ENCODE peak calls at places on chromosomes 13 and 19, in seven cellular contexts. P, B, U, F, W, T and N are unnamed samples.
A peak's percentile ranks its signal among the peaks of the same experiment; 100 is the strongest.

GRCh38 chr13:37652596-37652995 is 54.0 kb upstream of the POSTN start:
- DNase-seq in P (no peak), T (no peak), B (no peak), W (no peak), F (no peak), U (no peak), N (no peak)

GRCh38 chr19:55386515-55386947 is 799 bp downstream of the RPL28 start:
- DNase-seq in T (peak; percentile 38), U (no peak), F (no peak), W (no peak), P (no peak), B (peak; percentile 8), N (no peak)

GRCh38 chr19:1757468-1758230 is 4.3 kb downstream of the ONECUT3 start:
- DNase-seq in U (no peak), F (no peak), B (no peak), P (no peak), W (no peak), T (no peak), N (no peak)

GRCh38 chr19:17125728-17126677 is 50.4 kb downstream of the MYO9B start:
- DNase-seq in U (peak; percentile 5), B (peak; percentile 30), P (no peak), T (no peak), W (no peak), F (peak; percentile 67), N (no peak)

GRCh38 chr13:40017662-40018262 is 362.3 kb downstream of the COG6 start:
- DNase-seq in P (no peak), U (no peak), F (no peak), B (no peak), T (no peak), W (no peak), N (no peak)

GRCh38 chr19:53824134-53824611 is at the start of gene NLRP12:
- DNase-seq in P (no peak), F (peak; percentile 39), B (no peak), T (no peak), W (no peak), U (no peak), N (no peak)

GRCh38 chr13:30718661-30719520 is 16.5 kb upstream of the ALOX5AP start:
- DNase-seq in W (no peak), P (peak; percentile 78), F (no peak), U (no peak), B (no peak), T (peak; percentile 89), N (peak; percentile 34)

GRCh38 chr19:56105090-56105701 is 15.9 kb downstream of the ZNF787 start:
- DNase-seq in P (no peak), F (peak; percentile 83), U (peak; percentile 95), T (peak; percentile 77), W (no peak), B (peak; percentile 95), N (no peak)

GRCh38 chr19:55882626-55883025 is 46.3 kb downstream of the NLRP4 start:
- DNase-seq in B (no peak), F (no peak), P (no peak), T (no peak), U (no peak), W (no peak), N (no peak)

GRCh38 chr13:47000166-47000565 is 103.3 kb upstream of the HTR2A start:
- DNase-seq in T (peak; percentile 58), F (no peak), P (no peak), U (no peak), W (no peak), B (no peak), N (no peak)

GRCh38 chr19:48203227-48203793 is 32.8 kb downstream of the ZSWIM9 start:
- DNase-seq in P (no peak), W (no peak), F (no peak), U (peak; percentile 75), B (no peak), T (no peak), N (no peak)

GRCh38 chr19:41957838-41958366 is 1.2 kb downstream of the RABAC1 start:
- DNase-seq in U (peak; percentile 92), T (peak; percentile 91), P (peak; percentile 66), B (peak; percentile 88), F (peak; percentile 71), W (peak; percentile 54), N (peak; percentile 80)

GRCh38 chr13:29948246-29948645 is 97.8 kb upstream of the UBL3 start:
- DNase-seq in U (no peak), T (no peak), B (no peak), P (peak; percentile 26), F (no peak), W (no peak), N (no peak)

GRCh38 chr13:100045355-100045754 is 43.5 kb upstream of the PCCA start:
- DNase-seq in W (no peak), U (peak; percentile 56), F (no peak), P (no peak), B (no peak), T (no peak), N (no peak)

GRCh38 chr19:12833747-12834417 is 497 bp downstream of the RTBDN start:
- DNase-seq in B (peak; percentile 13), W (no peak), F (no peak), U (peak; percentile 91), T (peak; percentile 36), P (no peak), N (no peak)

GRCh38 chr19:45492627-45493470 is 4.0 kb downstream of the RTN2 start:
- DNase-seq in F (peak; percentile 50), W (no peak), P (peak; percentile 43), T (peak; percentile 44), U (no peak), B (peak; percentile 22), N (no peak)

GRCh38 chr19:8087876-8088275 is 35.3 kb downstream of the CCL25 start:
- DNase-seq in U (no peak), F (no peak), W (no peak), B (no peak), P (no peak), T (no peak), N (no peak)

GRCh38 chr19:49335784-49336481 is 727 bp downstream of the CD37 start:
- DNase-seq in U (no peak), B (no peak), T (no peak), W (no peak), F (no peak), P (no peak), N (no peak)

GRCh38 chr19:8517551-8518442 is 3.8 kb upstream of the ZNF414 start:
- DNase-seq in P (no peak), B (no peak), U (no peak), F (no peak), T (no peak), W (no peak), N (no peak)